ENCODE peak calls at places on chromosomes 13 and 19, in six cellular contexts. Q is cardiac muscle cell, T is heart right ventricle, M is tibial nerve, L is hepatocyte, A is left lung. B is an unnamed sample.

GRCh38 chr19:41703602-41704293 is 4.7 kb upstream of the CEACAM5 start:
- DNase-seq in Q (no peak), T (no peak), M (no peak), L (no peak), A (no peak), B (no peak)

GRCh38 chr13:44410328-44410859 is 36.8 kb downstream of the SERP2 start:
- DNase-seq in Q (no peak), T (no peak), M (no peak), L (no peak), A (no peak), B (no peak)

GRCh38 chr13:95129004-95129403 is 172.2 kb downstream of the ABCC4 start:
- DNase-seq in Q (no peak), T (no peak), M (no peak), L (no peak), A (no peak), B (no peak)

GRCh38 chr13:20550799-20551198 is 16.2 kb upstream of the IFT88 start:
- DNase-seq in Q (peak), T (no peak), M (no peak), L (no peak), A (no peak), B (no peak)

GRCh38 chr19:12133069-12133468 is 7.1 kb downstream of the ZNF20 start:
- DNase-seq in Q (no peak), T (no peak), M (no peak), L (no peak), A (no peak), B (no peak)

GRCh38 chr19:35696835-35697234 is 7.5 kb upstream of the ZBTB32 start:
- DNase-seq in Q (no peak), T (no peak), M (no peak), L (no peak), A (no peak), B (no peak)

GRCh38 chr13:51794959-51795358 is 9.0 kb downstream of the DHRS12 start:
- DNase-seq in Q (no peak), T (no peak), M (no peak), L (no peak), A (no peak), B (no peak)

GRCh38 chr19:46357846-46358583 is 11.1 kb downstream of the PPP5C start:
- DNase-seq in Q (peak), T (no peak), M (no peak), L (no peak), A (no peak), B (no peak)

GRCh38 chr19:48354332-48354992 is 9.3 kb downstream of the TMEM143 start:
- DNase-seq in Q (no peak), T (no peak), M (no peak), L (peak), A (no peak), B (no peak)

GRCh38 chr19:49637865-49638350 is 2.0 kb downstream of the RRAS start:
- DNase-seq in Q (peak), T (peak), M (peak), L (peak), A (peak), B (no peak)

GRCh38 chr13:40164137-40164536 is 502.3 kb downstream of the FOXO1 start:
- DNase-seq in Q (no peak), T (no peak), M (no peak), L (peak), A (no peak), B (no peak)

GRCh38 chr19:54606891-54607781 is 13.7 kb downstream of the LILRA1 start:
- DNase-seq in Q (no peak), T (no peak), M (no peak), L (no peak), A (no peak), B (no peak)

GRCh38 chr13:48222358-48223015 is 10.5 kb upstream of the ITM2B start:
- DNase-seq in Q (peak), T (no peak), M (peak), L (no peak), A (peak), B (no peak)

GRCh38 chr13:50452761-50453160 is 390.7 kb downstream of the DLEU7 start:
- DNase-seq in Q (peak), T (no peak), M (no peak), L (no peak), A (no peak), B (no peak)

GRCh38 chr13:36673838-36674326 is at the start of gene SERTM1:
- DNase-seq in Q (peak), T (no peak), M (no peak), L (peak), A (peak), B (no peak)

GRCh38 chr13:45105895-45106294 is 14.4 kb upstream of the GTF2F2 start:
- DNase-seq in Q (no peak), T (no peak), M (no peak), L (no peak), A (no peak), B (no peak)

GRCh38 chr19:11090264-11091032 is 1.2 kb downstream of the LDLR start:
- DNase-seq in Q (peak), T (peak), M (peak), L (peak), A (peak), B (peak)

GRCh38 chr19:16584825-16585801 is 12.9 kb upstream of the SLC35E1 start:
- DNase-seq in Q (no peak), T (no peak), M (no peak), L (no peak), A (peak), B (no peak)

GRCh38 chr19:48552406-48553322 is 692 bp downstream of the SULT2B1 start:
- DNase-seq in Q (no peak), T (no peak), M (no peak), L (no peak), A (no peak), B (no peak)

GRCh38 chr13:23859904-23860303 is 29.3 kb downstream of the MIPEP start:
- DNase-seq in Q (no peak), T (no peak), M (no peak), L (no peak), A (no peak), B (no peak)

GRCh38 chr13:87680298-87680697 is 9.1 kb downstream of the SLITRK5 start:
- DNase-seq in Q (no peak), T (no peak), M (no peak), L (peak), A (no peak), B (no peak)

GRCh38 chr13:64186503-64186902 is 2770.9 kb upstream of the PCDH20 start:
- DNase-seq in Q (peak), T (no peak), M (no peak), L (no peak), A (no peak), B (no peak)

GRCh38 chr13:90502143-90502542 is 845.3 kb upstream of the MIR17HG start:
- DNase-seq in Q (no peak), T (peak), M (no peak), L (no peak), A (no peak), B (no peak)

GRCh38 chr13:50161052-50161451 is 145.8 kb downstream of the KCNRG start:
- DNase-seq in Q (peak), T (no peak), M (no peak), L (no peak), A (no peak), B (no peak)

GRCh38 chr19:15072930-15073647 is 8.9 kb upstream of the OR1I1 start:
- DNase-seq in Q (no peak), T (no peak), M (no peak), L (peak), A (no peak), B (no peak)

GRCh38 chr19:4639531-4640246 is 373 bp downstream of the TNFAIP8L1 start:
- DNase-seq in Q (no peak), T (peak), M (no peak), L (peak), A (no peak), B (no peak)

GRCh38 chr19:49512970-49513745 is 697 bp downstream of the FCGRT start:
- DNase-seq in Q (no peak), T (peak), M (peak), L (peak), A (peak), B (no peak)

GRCh38 chr13:83167203-83167602 is 715.1 kb downstream of the SLITRK1 start:
- DNase-seq in Q (no peak), T (no peak), M (no peak), L (no peak), A (no peak), B (no peak)

GRCh38 chr13:100542546-100543156 is 45.9 kb downstream of the GGACT start:
- DNase-seq in Q (peak), T (no peak), M (no peak), L (no peak), A (no peak), B (no peak)

GRCh38 chr13:49063526-49063925 is 87.8 kb downstream of the FNDC3A start:
- DNase-seq in Q (no peak), T (no peak), M (no peak), L (no peak), A (no peak), B (no peak)

GRCh38 chr13:96431044-96431581 is 341.2 kb downstream of the HS6ST3 start:
- DNase-seq in Q (no peak), T (no peak), M (no peak), L (no peak), A (no peak), B (no peak)

GRCh38 chr13:109998808-109999528 is 212.6 kb upstream of the IRS2 start:
- DNase-seq in Q (peak), T (no peak), M (no peak), L (peak), A (no peak), B (no peak)

DNA sequence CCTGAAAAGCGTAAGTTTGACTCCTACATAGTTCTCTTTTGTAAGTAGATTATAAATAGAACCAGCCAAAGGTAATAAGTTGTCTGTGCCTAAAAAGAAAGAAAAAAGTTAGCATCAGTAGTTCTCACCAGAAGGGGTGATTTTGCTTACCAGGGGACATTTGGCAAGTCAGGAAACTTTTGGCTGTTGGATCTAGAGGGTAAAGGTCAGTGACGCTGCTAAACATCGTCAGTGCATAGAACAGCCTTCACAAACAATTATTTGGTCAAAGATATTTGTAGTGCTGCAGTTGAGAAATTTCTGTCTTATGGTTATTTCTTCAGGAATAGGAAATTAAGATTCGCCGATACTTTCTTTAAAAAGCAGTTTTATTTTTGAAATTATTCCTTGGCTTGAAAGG is 2.0 kb downstream of the USPL1 start:
- DNase-seq in Q (peak), T (no peak), M (no peak), L (no peak), A (no peak), B (no peak)
- H3K27ac ChIP-seq in Q (no peak), T (no peak), M (peak), L (no peak), A (no peak), B (no peak)

DNA sequence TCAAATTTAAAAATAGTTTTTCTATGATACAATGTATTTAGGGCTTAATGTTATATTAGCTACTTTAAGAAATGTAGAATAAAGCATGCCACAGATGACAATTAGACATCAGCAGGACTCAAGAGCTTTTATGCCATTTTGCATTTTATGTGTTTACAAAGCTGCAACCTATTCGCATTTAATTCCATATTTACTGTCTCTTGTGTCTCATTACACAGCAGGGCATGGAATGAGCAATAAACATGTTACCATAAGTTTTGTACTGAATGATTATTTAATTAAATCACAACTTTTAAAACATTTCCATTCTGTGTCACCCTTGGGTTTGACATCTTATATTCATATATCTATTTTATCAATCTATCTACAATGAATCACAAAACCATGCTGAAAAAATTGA is 1756.9 kb downstream of the PCDH9 start:
- DNase-seq in Q (no peak), T (no peak), M (no peak), L (no peak), A (no peak), B (no peak)
- TF ChIP-seq CTCF in Q (no peak), T (no peak), M (no peak), L (no peak), A (no peak), B (no peak)

GRCh38 chr13:98309569-98310335 is 132.7 kb upstream of the RNF113B start:
- DNase-seq in Q (no peak), T (no peak), M (no peak), L (no peak), A (no peak), B (no peak)

GRCh38 chr13:98307392-98307743 is 130.3 kb upstream of the RNF113B start:
- DNase-seq in Q (peak), T (no peak), M (no peak), L (peak), A (no peak), B (no peak)

GRCh38 chr13:98307744-98308524 is 130.9 kb upstream of the RNF113B start:
- DNase-seq in Q (peak), T (peak), M (no peak), L (peak), A (no peak), B (no peak)

GRCh38 chr13:98310485-98311199 is 133.6 kb upstream of the RNF113B start:
- DNase-seq in Q (no peak), T (no peak), M (no peak), L (no peak), A (no peak), B (no peak)

DNA sequence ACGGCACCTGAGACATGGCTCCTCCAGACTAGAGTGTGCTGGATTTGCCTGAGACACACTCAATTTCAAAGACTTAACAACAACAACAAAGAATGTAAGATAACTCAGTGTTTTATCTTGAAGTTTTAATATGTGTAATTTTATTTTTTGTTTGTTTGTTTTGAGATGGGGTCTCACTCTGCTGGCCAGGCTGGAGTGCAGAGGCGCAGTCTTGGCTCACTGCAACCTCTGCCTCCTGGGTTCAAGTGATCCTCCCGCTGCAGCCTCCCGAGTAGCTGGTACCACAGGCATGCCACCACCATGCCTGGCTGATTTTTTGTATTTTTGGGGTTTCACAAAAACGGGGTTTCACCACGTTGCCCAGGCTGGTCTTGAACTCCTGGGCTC is 131.4 kb upstream of the RNF113B start:
- DNase-seq in Q (no peak), T (no peak), M (no peak), L (no peak), A (no peak), B (no peak)
- H3K27ac ChIP-seq in Q (no peak), T (no peak), M (no peak), L (peak), A (peak), B (no peak)

GRCh38 chr13:71674776-71675352 is 192.1 kb downstream of the DACH1 start:
- DNase-seq in Q (no peak), T (no peak), M (no peak), L (no peak), A (no peak), B (no peak)
- TF ChIP-seq CTCF in Q (no peak), T (no peak), M (no peak), L (no peak), A (no peak), B (no peak)

DNA sequence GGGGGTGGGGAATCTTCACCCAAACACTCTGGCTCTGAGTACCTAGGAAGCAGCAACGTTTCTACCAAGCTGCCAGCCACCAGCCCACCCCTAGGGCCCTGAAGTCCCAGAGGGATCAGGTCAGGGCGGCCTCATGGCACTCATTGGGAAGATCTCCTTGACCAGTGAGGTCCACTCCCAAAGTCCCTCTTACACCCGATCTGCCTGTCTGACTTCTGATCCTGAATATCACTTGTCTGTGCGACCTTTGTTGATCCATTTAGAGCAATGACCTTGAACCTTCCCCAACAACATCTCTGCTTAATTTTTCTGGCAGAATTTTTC is 2.1 kb upstream of the GNA15 start:
- DNase-seq in Q (no peak), T (no peak), M (no peak), L (no peak), A (peak), B (no peak)
- H3K27ac ChIP-seq in Q (no peak), T (no peak), M (peak), L (no peak), A (peak), B (no peak)

GRCh38 chr19:13176345-13176744 is 26.1 kb downstream of the IER2 start:
- DNase-seq in Q (no peak), T (no peak), M (no peak), L (no peak), A (no peak), B (no peak)

GRCh38 chr19:13172335-13173128 is 22.3 kb downstream of the IER2 start:
- DNase-seq in Q (peak), T (peak), M (peak), L (peak), A (peak), B (peak)

GRCh38 chr19:13173129-13173737 is 23.0 kb downstream of the IER2 start:
- DNase-seq in Q (no peak), T (no peak), M (no peak), L (no peak), A (no peak), B (no peak)

GRCh38 chr19:13169769-13170168 is 19.6 kb downstream of the IER2 start:
- DNase-seq in Q (peak), T (no peak), M (no peak), L (peak), A (no peak), B (no peak)

GRCh38 chr19:13171146-13171545 is 20.9 kb downstream of the IER2 start:
- DNase-seq in Q (no peak), T (no peak), M (no peak), L (no peak), A (no peak), B (no peak)
- TF ChIP-seq CTCF in Q (no peak), T (no peak), M (no peak), L (no peak), A (no peak), B (no peak)

GRCh38 chr19:36918090-36918489 is 2.0 kb downstream of the ZNF568 start:
- DNase-seq in Q (no peak), T (no peak), M (no peak), L (no peak), A (no peak), B (no peak)

GRCh38 chr19:36915992-36916830 is at the start of the genes ZNF568 and ZNF829:
- DNase-seq in Q (peak), T (peak), M (peak), L (peak), A (peak), B (peak)

GRCh38 chr19:36916991-36917390 is 859 bp downstream of the ZNF568 start:
- DNase-seq in Q (peak), T (no peak), M (no peak), L (no peak), A (no peak), B (no peak)
- H3K27ac ChIP-seq in Q (peak), T (no peak), M (peak), L (peak), A (no peak), B (no peak)

B was measured in CD4-positive, alpha-beta T cell.